ENCODE peak calls at places on chromosomes 6 and 20, in four cellular contexts. One of them, this sample, is unnamed.

GRCh38 chr6:156925718-156926607 is 148.8 kb downstream of the ARID1B start:
- DNase-seq in H1: no peak
- DNase-seq in H9: no peak
- DNase-seq in IMR-90: no peak
- DNase-seq in this sample: peak; percentile 81

GRCh38 chr6:166330612-166331011 is 11.7 kb downstream of the SFT2D1 start:
- DNase-seq in H1: peak; percentile 84
- DNase-seq in H9: peak; percentile 97
- DNase-seq in IMR-90: peak; percentile 23
- DNase-seq in this sample: peak; percentile 96

GRCh38 chr6:158255974-158256601 is 56.2 kb upstream of the TULP4 start:
- DNase-seq in H1: no peak
- DNase-seq in H9: no peak
- DNase-seq in IMR-90: no peak
- DNase-seq in this sample: no peak

GRCh38 chr20:50571466-50571865 is 61.3 kb downstream of the PTPN1 start:
- DNase-seq in H1: no peak
- DNase-seq in H9: peak; percentile 11
- DNase-seq in IMR-90: no peak
- DNase-seq in this sample: no peak

GRCh38 chr20:16337707-16338106 is 235.5 kb downstream of the KIF16B start:
- DNase-seq in H1: no peak
- DNase-seq in H9: no peak
- DNase-seq in IMR-90: no peak
- DNase-seq in this sample: no peak

GRCh38 chr6:122372647-122373046 is 26.8 kb upstream of the HSF2 start:
- DNase-seq in H1: no peak
- DNase-seq in H9: no peak
- DNase-seq in IMR-90: peak; percentile 6
- DNase-seq in this sample: peak; percentile 10

GRCh38 chr6:5305968-5306626 is 44.8 kb downstream of the FARS2 start:
- DNase-seq in H1: no peak
- DNase-seq in H9: no peak
- DNase-seq in IMR-90: peak; percentile 39
- DNase-seq in this sample: no peak

GRCh38 chr6:138468320-138469015 is 30.8 kb downstream of the NHSL1 start:
- DNase-seq in H1: no peak
- DNase-seq in H9: no peak
- DNase-seq in IMR-90: peak; percentile 73
- DNase-seq in this sample: no peak

GRCh38 chr6:11196511-11197174 is 35.8 kb downstream of the NEDD9 start:
- DNase-seq in H1: no peak
- DNase-seq in H9: no peak
- DNase-seq in IMR-90: peak; percentile 85
- DNase-seq in this sample: peak; percentile 51

GRCh38 chr20:1779567-1779966 is 115.6 kb upstream of the SIRPA start:
- DNase-seq in H1: no peak
- DNase-seq in H9: no peak
- DNase-seq in IMR-90: no peak
- DNase-seq in this sample: no peak

GRCh38 chr20:1777476-1777820 is 117.8 kb upstream of the SIRPA start:
- DNase-seq in H1: no peak
- DNase-seq in H9: no peak
- DNase-seq in IMR-90: no peak
- DNase-seq in this sample: no peak

GRCh38 chr20:1774479-1774878 is 116.9 kb upstream of the SIRPG start:
- DNase-seq in H1: no peak
- DNase-seq in H9: no peak
- DNase-seq in IMR-90: no peak
- DNase-seq in this sample: no peak

GRCh38 chr20:1775117-1775516 is 117.5 kb upstream of the SIRPG start:
- DNase-seq in H1: no peak
- DNase-seq in H9: no peak
- DNase-seq in IMR-90: peak; percentile 63
- DNase-seq in this sample: no peak

DNA sequence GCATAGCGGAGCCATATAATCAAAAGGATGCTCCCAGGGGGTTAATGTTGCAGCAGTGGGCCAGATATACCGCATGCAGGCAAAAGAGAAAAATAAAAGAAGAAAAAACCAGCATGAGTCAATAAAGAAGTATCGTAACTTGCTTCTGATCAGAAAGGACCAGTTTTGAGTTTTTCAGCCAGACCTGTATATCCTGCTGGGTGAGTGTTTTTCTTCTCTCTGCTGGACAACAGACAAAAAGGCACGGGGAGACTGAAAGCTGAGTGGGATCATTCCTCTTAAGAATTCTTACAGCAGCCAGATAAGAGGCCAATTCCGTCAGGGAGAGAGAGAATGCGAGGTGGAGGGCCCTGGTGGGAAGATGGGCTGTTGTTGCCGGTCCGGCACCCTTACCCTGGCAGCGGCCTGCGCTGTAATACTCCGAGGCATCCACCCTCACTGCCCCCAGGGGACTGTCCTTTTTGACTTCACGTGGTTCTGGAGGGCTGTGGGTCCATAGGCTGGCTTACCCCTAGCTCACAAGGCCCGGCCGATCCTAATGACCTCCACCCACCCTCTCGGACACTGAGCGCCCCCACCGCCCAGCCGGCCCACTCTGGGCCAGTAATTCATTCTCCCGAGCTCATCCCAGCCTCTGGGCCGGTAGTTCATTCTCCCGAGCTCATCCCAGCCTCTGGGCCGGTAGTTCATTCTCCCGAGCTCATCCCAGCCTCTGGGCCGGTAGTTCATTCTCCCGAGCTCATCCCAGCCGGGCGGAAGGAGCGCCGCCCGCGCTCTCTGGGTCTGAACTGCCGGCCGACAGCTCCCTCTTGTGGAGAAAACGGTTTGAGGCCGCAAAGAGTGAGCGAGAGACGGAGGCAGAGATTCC is 118.4 kb upstream of the SIRPA start:
- DNase-seq in H1: peak; percentile 97
- DNase-seq in H9: peak; percentile 84
- DNase-seq in IMR-90: peak; percentile 87
- DNase-seq in this sample: peak; percentile 92
- H3K4ac ChIP-seq in H1: no peak overlapping the region
- H3K4ac ChIP-seq in H9: no peak overlapping the region
- H3K4ac ChIP-seq in IMR-90: peak overlapping the region; percentile 65
- H3K4ac ChIP-seq in this sample: peak overlapping the region; percentile 0

GRCh38 chr6:149289966-149290365 is 27.5 kb upstream of the TAB2 start:
- DNase-seq in H1: no peak
- DNase-seq in H9: no peak
- DNase-seq in IMR-90: no peak
- DNase-seq in this sample: no peak

GRCh38 chr6:149284904-149285303 is 32.6 kb upstream of the TAB2 start:
- DNase-seq in H1: no peak
- DNase-seq in H9: no peak
- DNase-seq in IMR-90: no peak
- DNase-seq in this sample: no peak

GRCh38 chr6:149289192-149289741 is 28.2 kb upstream of the TAB2 start:
- DNase-seq in H1: no peak
- DNase-seq in H9: no peak
- DNase-seq in IMR-90: peak; percentile 50
- DNase-seq in this sample: no peak

GRCh38 chr6:149285626-149286025 is 31.9 kb upstream of the TAB2 start:
- DNase-seq in H1: no peak
- DNase-seq in H9: no peak
- DNase-seq in IMR-90: no peak
- DNase-seq in this sample: peak; percentile 31

DNA sequence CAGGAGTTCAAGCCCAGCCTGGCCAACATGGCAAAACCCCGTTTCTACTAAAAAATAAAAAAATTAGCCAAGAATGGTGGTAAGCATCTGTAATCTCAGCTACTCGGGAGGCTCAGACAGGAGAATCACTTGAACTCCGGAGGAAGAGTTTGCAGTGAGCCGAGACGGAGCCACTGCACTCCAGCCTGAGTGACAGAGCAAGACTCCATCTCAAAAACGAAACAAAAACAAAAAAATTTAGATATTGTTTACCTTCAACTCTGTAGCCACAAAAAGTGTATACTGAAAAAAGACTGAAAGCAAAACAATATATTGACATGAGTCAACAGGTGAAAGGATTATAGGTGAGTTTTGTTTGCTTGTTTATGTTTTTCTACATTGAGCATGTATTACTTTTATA is 30.6 kb upstream of the TAB2 start:
- DNase-seq in H1: no peak
- DNase-seq in H9: no peak
- DNase-seq in IMR-90: no peak
- DNase-seq in this sample: no peak
- H2BK120ac ChIP-seq in H1: no peak overlapping the region
- H2BK120ac ChIP-seq in H9: no peak overlapping the region
- H2BK120ac ChIP-seq in IMR-90: no peak overlapping the region
- H2BK120ac ChIP-seq in this sample: no peak overlapping the region

GRCh38 chr6:50720623-50721022 is 7.3 kb downstream of the TFAP2D start:
- DNase-seq in H1: peak; percentile 66
- DNase-seq in H9: peak; percentile 73
- DNase-seq in IMR-90: no peak
- DNase-seq in this sample: peak; percentile 78
- H4K5ac ChIP-seq in H1: no peak overlapping the region
- H4K5ac ChIP-seq in H9: no peak overlapping the region
- H4K5ac ChIP-seq in IMR-90: no peak overlapping the region
- H4K5ac ChIP-seq in this sample: no peak overlapping the region

GRCh38 chr6:36133148-36133547 is 2.8 kb downstream of the MAPK13 start:
- DNase-seq in H1: no peak
- DNase-seq in H9: no peak
- DNase-seq in IMR-90: no peak
- DNase-seq in this sample: no peak
- H3K4ac ChIP-seq in H1: no peak overlapping the region
- H3K4ac ChIP-seq in H9: no peak overlapping the region
- H3K4ac ChIP-seq in IMR-90: no peak overlapping the region
- H3K4ac ChIP-seq in this sample: no peak overlapping the region

DNA sequence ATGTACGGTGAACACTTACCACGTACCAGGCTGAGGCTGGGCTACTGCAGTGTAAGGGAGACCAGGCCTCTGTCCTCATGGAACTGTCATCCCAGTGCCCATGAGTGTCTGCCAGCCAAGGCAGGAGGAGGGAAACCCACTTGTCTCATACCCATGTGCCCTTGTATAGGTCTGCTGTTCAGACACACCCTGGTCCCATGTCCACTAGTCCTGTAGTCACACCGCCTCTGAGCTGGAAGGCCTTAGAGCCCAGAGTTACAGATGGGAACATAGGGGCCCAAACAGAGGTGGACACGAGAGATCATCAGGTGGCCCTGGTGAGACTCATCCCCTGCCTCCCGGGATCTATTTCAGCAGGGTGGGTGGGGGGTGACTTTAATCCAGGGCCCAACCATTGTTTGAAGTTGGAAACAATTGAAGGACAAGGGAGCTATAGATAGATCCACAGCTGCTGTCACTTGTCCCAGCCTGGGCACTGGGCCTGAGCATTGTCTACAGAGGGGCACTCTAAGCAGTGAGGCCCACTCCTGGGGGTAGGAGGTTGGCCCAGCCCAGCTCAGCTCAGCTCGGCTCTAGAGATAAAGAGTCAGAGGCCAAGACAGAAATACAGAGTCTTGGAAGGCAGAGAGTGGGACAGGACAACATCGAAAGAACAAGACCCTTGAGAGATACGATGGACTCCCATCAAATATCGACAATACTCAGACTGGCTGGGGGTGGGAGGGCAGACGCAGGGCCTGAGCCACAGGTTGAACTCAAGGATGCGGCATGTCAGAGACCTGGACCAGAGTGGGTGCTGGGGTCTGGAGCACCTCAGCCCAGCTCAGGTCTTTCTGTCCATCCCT is 14.7 kb downstream of the MYH7B start:
- DNase-seq in H1: no peak
- DNase-seq in H9: no peak
- DNase-seq in IMR-90: no peak
- DNase-seq in this sample: no peak
- H2BK120ac ChIP-seq in H1: no peak overlapping the region
- H2BK120ac ChIP-seq in H9: no peak overlapping the region
- H2BK120ac ChIP-seq in IMR-90: no peak overlapping the region
- H2BK120ac ChIP-seq in this sample: no peak overlapping the region

GRCh38 chr6:151916075-151916474 is 108.6 kb downstream of the ESR1 start:
- DNase-seq in H1: no peak
- DNase-seq in H9: no peak
- DNase-seq in IMR-90: no peak
- DNase-seq in this sample: no peak
- H4K5ac ChIP-seq in H1: no peak overlapping the region
- H4K5ac ChIP-seq in H9: no peak overlapping the region
- H4K5ac ChIP-seq in IMR-90: no peak overlapping the region
- H4K5ac ChIP-seq in this sample: no peak overlapping the region

GRCh38 chr6:30781362-30781696 is 37.0 kb upstream of the IER3 start:
- DNase-seq in H1: no peak
- DNase-seq in H9: no peak
- DNase-seq in IMR-90: no peak
- DNase-seq in this sample: no peak
- H3K4ac ChIP-seq in H1: no peak overlapping the region
- H3K4ac ChIP-seq in H9: no peak overlapping the region
- H3K4ac ChIP-seq in IMR-90: peak overlapping the region; percentile 92
- H3K4ac ChIP-seq in this sample: no peak overlapping the region

GRCh38 chr6:144063744-144064401 is 31.5 kb downstream of the SF3B5 start:
- DNase-seq in H1: peak; percentile 79
- DNase-seq in H9: peak; percentile 82
- DNase-seq in IMR-90: no peak
- DNase-seq in this sample: peak; percentile 78
- H2BK120ac ChIP-seq in H1: no peak overlapping the region
- H2BK120ac ChIP-seq in H9: no peak overlapping the region
- H2BK120ac ChIP-seq in IMR-90: no peak overlapping the region
- H2BK120ac ChIP-seq in this sample: no peak overlapping the region